ENCODE peak calls at places on chromosomes 16 and 17, in nine cellular contexts. M, H, K, S, B, A, I, F and G are unnamed samples.

GRCh38 chr16:49674990-49675389 is 180.9 kb downstream of the ZNF423 start:
- DNase-seq in M (no peak), H (no peak), K (no peak), S (no peak), B (no peak), A (no peak), I (no peak), F (no peak), G (no peak)

GRCh38 chr16:18804540-18804939 is 3.2 kb upstream of the ARL6IP1 start:
- DNase-seq in M (no peak), H (no peak), K (no peak), S (no peak), B (no peak), A (no peak), I (peak), F (no peak), G (no peak)

GRCh38 chr16:15492091-15492740 is 57.8 kb downstream of the BMERB1 start:
- DNase-seq in M (no peak), H (no peak), K (no peak), S (no peak), B (no peak), A (no peak), I (no peak), F (no peak), G (no peak)

GRCh38 chr17:4594406-4595349 is 10.3 kb downstream of the SMTNL2 start:
- DNase-seq in M (peak), H (no peak), K (no peak), S (no peak), B (peak), A (peak), I (peak), F (no peak), G (peak)

GRCh38 chr16:54986404-54986803 is 55.7 kb downstream of the IRX5 start:
- DNase-seq in M (no peak), H (no peak), K (no peak), S (peak), B (no peak), A (no peak), I (no peak), F (no peak), G (no peak)

GRCh38 chr16:53668869-53669268 is 34.8 kb downstream of the RPGRIP1L start:
- DNase-seq in M (no peak), H (no peak), K (no peak), S (no peak), B (no peak), A (no peak), I (no peak), F (no peak), G (no peak)

GRCh38 chr17:29930399-29931010 is 477 bp upstream of the SSH2 start:
- DNase-seq in M (no peak), H (peak), K (no peak), S (peak), B (no peak), A (no peak), I (peak), F (no peak), G (no peak)

GRCh38 chr16:12646490-12647274 is 157.0 kb downstream of the CPPED1 start:
- DNase-seq in M (peak), H (no peak), K (peak), S (peak), B (peak), A (peak), I (no peak), F (no peak), G (peak)

GRCh38 chr17:5587431-5588032 is 3.2 kb upstream of the NLRP1 start:
- DNase-seq in M (peak), H (peak), K (peak), S (peak), B (peak), A (peak), I (peak), F (no peak), G (peak)

GRCh38 chr16:7086842-7087616 is 245.6 kb upstream of the RBFOX1 start:
- DNase-seq in M (no peak), H (no peak), K (peak), S (peak), B (peak), A (no peak), I (peak), F (peak), G (no peak)

GRCh38 chr16:3119286-3119685 is 6.9 kb downstream of the ZNF205 start:
- DNase-seq in M (no peak), H (no peak), K (no peak), S (no peak), B (no peak), A (no peak), I (no peak), F (no peak), G (no peak)

GRCh38 chr17:8162232-8162996 is at the start of gene VAMP2:
- DNase-seq in M (peak), H (no peak), K (peak), S (peak), B (peak), A (peak), I (peak), F (peak), G (peak)

GRCh38 chr16:4529085-4530060 is 9.2 kb downstream of the CDIP1 start:
- DNase-seq in M (no peak), H (no peak), K (no peak), S (no peak), B (peak), A (no peak), I (peak), F (no peak), G (peak)

GRCh38 chr17:12053552-12053951 is 32.9 kb downstream of the MAP2K4 start:
- DNase-seq in M (no peak), H (no peak), K (no peak), S (no peak), B (no peak), A (no peak), I (peak), F (no peak), G (no peak)

GRCh38 chr16:88453621-88454314 is 688 bp downstream of the ZFPM1 start:
- DNase-seq in M (no peak), H (no peak), K (no peak), S (no peak), B (peak), A (peak), I (peak), F (no peak), G (peak)

GRCh38 chr16:65905326-65905725 is 461.2 kb upstream of the CDH5 start:
- DNase-seq in M (no peak), H (no peak), K (no peak), S (no peak), B (no peak), A (no peak), I (no peak), F (no peak), G (no peak)

GRCh38 chr16:62240722-62241121 is 204.5 kb upstream of the CDH8 start:
- DNase-seq in M (no peak), H (no peak), K (no peak), S (no peak), B (no peak), A (no peak), I (no peak), F (no peak), G (no peak)

GRCh38 chr16:80208750-80209149 is 332.0 kb upstream of the DYNLRB2 start:
- DNase-seq in M (no peak), H (no peak), K (no peak), S (no peak), B (no peak), A (no peak), I (no peak), F (no peak), G (no peak)

GRCh38 chr16:29821663-29822115 is 1.4 kb downstream of the MVP start:
- DNase-seq in M (no peak), H (no peak), K (peak), S (no peak), B (no peak), A (no peak), I (no peak), F (no peak), G (no peak)

GRCh38 chr16:74521691-74522090 is 85.2 kb downstream of the GLG1 start:
- DNase-seq in M (no peak), H (no peak), K (peak), S (no peak), B (no peak), A (no peak), I (peak), F (no peak), G (no peak)

GRCh38 chr17:75250009-75250471 is 11.4 kb downstream of the GGA3 start:
- DNase-seq in M (peak), H (no peak), K (peak), S (no peak), B (peak), A (peak), I (no peak), F (no peak), G (peak)

GRCh38 chr16:57959121-57959520 is 11.8 kb downstream of the CNGB1 start:
- DNase-seq in M (no peak), H (no peak), K (no peak), S (no peak), B (no peak), A (no peak), I (no peak), F (no peak), G (no peak)